ENCODE peak calls at places on chromosome 9, in six cellular contexts. M is left lung; J is amniotic stem cell; V is GM13977; N is NCI-H146; O is stimulated activated CD8-positive, alpha-beta memory T cell treated with anti-CD3 and anti-CD28 coated beads, Interleukin-12 subunit alpha, Interleukin-12 subunit beta, amount 100 ng/mL, for 1 hour. P is an unnamed sample.

GRCh38 chr9:16213781-16214515 is 656.5 kb downstream of the BNC2 start:
- DNase-seq in M (no peak), J (peak), O (no peak), V (no peak), N (no peak), P (peak)

GRCh38 chr9:127195976-127196825 is 68.4 kb upstream of the GARNL3 start:
- DNase-seq in V (no peak), O (no peak), M (no peak), J (no peak), N (no peak), P (no peak)

GRCh38 chr9:121609845-121610637 is 41.4 kb upstream of the DAB2IP start:
- DNase-seq in N (no peak), O (no peak), J (no peak), V (no peak), M (peak), P (no peak)

GRCh38 chr9:101028346-101029299 is at the start of gene PLPPR1:
- DNase-seq in V (no peak), O (no peak), M (peak), J (no peak), N (peak), P (peak)

GRCh38 chr9:107000218-107000617 is 137.3 kb downstream of the ZNF462 start:
- DNase-seq in N (no peak), M (no peak), O (no peak), J (no peak), V (no peak), P (no peak)

GRCh38 chr9:37939575-37940095 is 35.7 kb upstream of the SLC25A51 start:
- DNase-seq in V (no peak), M (no peak), J (no peak), O (no peak), N (no peak), P (no peak)

GRCh38 chr9:2943016-2943415 is 99.1 kb upstream of the PUM3 start:
- DNase-seq in O (no peak), N (no peak), M (no peak), V (no peak), J (no peak), P (no peak)

GRCh38 chr9:4986783-4987182 is 1.7 kb downstream of the JAK2 start:
- DNase-seq in J (no peak), M (no peak), N (no peak), O (no peak), V (no peak), P (no peak)

GRCh38 chr9:136119259-136120118 is 814 bp upstream of the TMEM250 start:
- DNase-seq in V (no peak), O (no peak), J (no peak), M (no peak), N (peak), P (no peak)

GRCh38 chr9:96621619-96622018 is 2.0 kb upstream of the CDC14B start:
- DNase-seq in M (no peak), V (no peak), J (no peak), O (no peak), N (no peak), P (no peak)

GRCh38 chr9:131676431-131676972 is 63.4 kb downstream of the RAPGEF1 start:
- DNase-seq in N (no peak), J (no peak), O (no peak), M (no peak), V (no peak), P (no peak)

GRCh38 chr9:19409406-19410194 is 791 bp downstream of the ACER2 start:
- DNase-seq in O (no peak), M (no peak), N (peak), J (no peak), V (peak), P (peak)

GRCh38 chr9:86732514-86732913 is 214.8 kb downstream of the GAS1 start:
- DNase-seq in N (no peak), O (no peak), V (no peak), J (peak), M (no peak), P (peak)

GRCh38 chr9:70407081-70407503 is 7.4 kb downstream of the KLF9 start:
- DNase-seq in V (no peak), J (peak), M (no peak), N (no peak), O (no peak), P (no peak)

GRCh38 chr9:6978591-6978990 is 220.8 kb downstream of the KDM4C start:
- DNase-seq in V (no peak), O (no peak), M (no peak), N (no peak), J (no peak), P (no peak)

GRCh38 chr9:93064392-93065124 is 6.1 kb downstream of the SUSD3 start:
- DNase-seq in V (peak), M (peak), N (no peak), O (peak), J (no peak), P (no peak)

GRCh38 chr9:6133346-6134063 is 82.1 kb upstream of the IL33 start:
- DNase-seq in V (peak), M (no peak), O (no peak), N (no peak), J (no peak), P (no peak)

GRCh38 chr9:137365552-137366444 is 57.2 kb downstream of the EXD3 start:
- DNase-seq in J (no peak), O (no peak), M (no peak), N (no peak), V (no peak), P (no peak)

GRCh38 chr9:34961574-34962480 is 3.7 kb downstream of the PHF24 start:
- DNase-seq in V (no peak), O (no peak), M (no peak), J (no peak), N (no peak), P (no peak)

GRCh38 chr9:33162721-33163311 is 4.3 kb downstream of the B4GALT1 start:
- DNase-seq in O (no peak), V (no peak), M (no peak), J (no peak), N (no peak), P (no peak)

GRCh38 chr9:100213730-100214477 is 114.9 kb downstream of the INVS start:
- DNase-seq in J (peak), V (no peak), O (no peak), M (no peak), N (no peak), P (no peak)

GRCh38 chr9:37944671-37945481 is 40.9 kb upstream of the SLC25A51 start:
- DNase-seq in M (no peak), O (no peak), V (no peak), N (no peak), J (no peak), P (no peak)

GRCh38 chr9:23537192-23538059 is 288.6 kb downstream of the ELAVL2 start:
- DNase-seq in J (no peak), N (peak), V (no peak), O (no peak), M (no peak), P (peak)

GRCh38 chr9:34989946-34990635 is 546 bp downstream of the DNAJB5 start:
- DNase-seq in O (no peak), N (peak), M (peak), J (no peak), V (peak), P (peak)

GRCh38 chr9:94445846-94446245 is 109.0 kb upstream of the PCAT7 start:
- DNase-seq in V (no peak), J (no peak), O (no peak), N (no peak), M (no peak), P (no peak)

GRCh38 chr9:132575005-132575609 is 7.3 kb upstream of the BARHL1 start:
- DNase-seq in N (peak), V (peak), J (peak), O (peak), M (no peak), P (peak)

GRCh38 chr9:136857166-136857565 is 5.0 kb downstream of the MAMDC4 start:
- DNase-seq in O (no peak), J (no peak), V (no peak), M (no peak), N (peak), P (no peak)

GRCh38 chr9:100354121-100354800 is 1.5 kb upstream of the TEX10 start:
- DNase-seq in J (no peak), N (no peak), V (no peak), O (no peak), M (no peak), P (no peak)

GRCh38 chr9:20319641-20320337 is 302.5 kb downstream of the MLLT3 start:
- DNase-seq in J (no peak), V (no peak), M (no peak), N (peak), O (no peak), P (no peak)

GRCh38 chr9:95852059-95853032 is 23.1 kb upstream of the ERCC6L2 start:
- DNase-seq in V (peak), M (no peak), N (no peak), J (no peak), O (no peak), P (no peak)

GRCh38 chr9:79471577-79472543 is 99.9 kb upstream of the TLE4 start:
- DNase-seq in J (peak), M (no peak), V (no peak), O (peak), N (no peak), P (no peak)

GRCh38 chr9:96490534-96491078 is 40.6 kb downstream of the HABP4 start:
- DNase-seq in O (no peak), J (no peak), M (no peak), N (no peak), V (no peak), P (no peak)

GRCh38 chr9:3262831-3263544 is 262.8 kb downstream of the RFX3 start:
- DNase-seq in O (no peak), J (no peak), M (peak), N (no peak), V (no peak), P (no peak)

GRCh38 chr9:36632892-36633291 is 60.2 kb downstream of the MELK start:
- DNase-seq in V (peak), J (no peak), M (no peak), N (peak), O (no peak), P (no peak)

GRCh38 chr9:110429453-110429852 is 91.8 kb upstream of the TXNDC8 start:
- DNase-seq in V (no peak), J (no peak), O (no peak), M (no peak), N (no peak), P (no peak)

GRCh38 chr9:114069476-114070187 is 8.5 kb downstream of the AMBP start:
- DNase-seq in O (no peak), J (no peak), N (no peak), V (no peak), M (no peak), P (no peak)

P was measured in NCI-H446.